ENCODE peak calls at places on chromosomes 16 and 17, in ten cellular contexts. G, J, E, Q, W, R, B, D, A and H are unnamed samples.

GRCh38 chr17:81249233-81250040 is 10.3 kb downstream of the NDUFAF8 start:
- DNase-seq in B (peak), R (no peak), E (no peak), A (no peak), D (no peak), J (no peak), G (no peak), W (no peak), Q (peak), H (no peak)

GRCh38 chr16:65576139-65576538 is 454.3 kb upstream of the CDH11 start:
- DNase-seq in Q (no peak), G (no peak), A (no peak), D (no peak), E (no peak), W (no peak), R (no peak), J (no peak), B (no peak), H (no peak)

GRCh38 chr17:44900894-44901293 is 1.6 kb upstream of the EFTUD2 start:
- DNase-seq in B (peak), J (peak), G (no peak), A (no peak), W (peak), R (no peak), Q (peak), E (no peak), D (peak), H (no peak)

GRCh38 chr17:37558299-37558698 is 50.9 kb downstream of the SYNRG start:
- DNase-seq in Q (no peak), B (no peak), A (no peak), D (no peak), G (no peak), E (no peak), J (no peak), R (no peak), W (no peak), H (no peak)

GRCh38 chr16:88467433-88468051 is 14.5 kb downstream of the ZFPM1 start:
- DNase-seq in J (no peak), B (no peak), R (no peak), W (no peak), E (no peak), Q (no peak), D (no peak), G (no peak), A (no peak), H (no peak)

GRCh38 chr17:63927464-63928171 is 4.5 kb downstream of the CD79B start:
- DNase-seq in A (no peak), G (no peak), W (no peak), J (no peak), Q (no peak), D (no peak), R (peak), B (no peak), E (no peak), H (no peak)

GRCh38 chr17:74840989-74841666 is 18.6 kb downstream of the GRIN2C start:
- DNase-seq in E (no peak), A (peak), J (peak), D (peak), G (no peak), R (no peak), B (peak), W (peak), Q (peak), H (peak)

GRCh38 chr17:75487351-75488070 is 27.8 kb downstream of the CASKIN2 start:
- DNase-seq in E (no peak), R (peak), Q (no peak), W (no peak), G (no peak), D (no peak), B (no peak), A (no peak), J (peak), H (peak)

GRCh38 chr17:75552847-75553552 is 27.5 kb downstream of the LLGL2 start:
- DNase-seq in J (no peak), G (no peak), B (no peak), W (no peak), E (no peak), Q (peak), D (no peak), R (no peak), A (no peak), H (no peak)

GRCh38 chr17:74037320-74037719 is 166.2 kb upstream of the RPL38 start:
- DNase-seq in A (no peak), J (no peak), W (no peak), G (no peak), D (no peak), R (no peak), Q (peak), B (peak), E (no peak), H (peak)

GRCh38 chr16:46843898-46844642 is 13.1 kb upstream of the C16orf87 start:
- DNase-seq in E (no peak), R (no peak), W (no peak), Q (no peak), J (no peak), G (no peak), A (no peak), B (no peak), D (no peak), H (no peak)

GRCh38 chr17:50699410-50699809 is 8.3 kb downstream of the ANKRD40 start:
- DNase-seq in Q (peak), B (no peak), G (no peak), E (no peak), D (no peak), R (no peak), W (peak), A (no peak), J (no peak), H (no peak)

GRCh38 chr17:61238455-61238933 is 161.1 kb upstream of the TBX2 start:
- DNase-seq in B (no peak), Q (peak), W (no peak), G (no peak), J (no peak), E (no peak), R (no peak), D (no peak), A (no peak), H (no peak)

GRCh38 chr16:86963600-86964575 is 353.3 kb downstream of the C16orf95 start:
- DNase-seq in A (no peak), R (no peak), E (no peak), B (no peak), J (no peak), Q (no peak), W (no peak), D (no peak), G (no peak), H (no peak)

GRCh38 chr16:49010396-49010795 is 271.2 kb downstream of the CBLN1 start:
- DNase-seq in R (no peak), J (no peak), D (peak), B (peak), W (no peak), A (no peak), Q (peak), E (no peak), G (no peak), H (no peak)

GRCh38 chr16:35559911-35560636 is 2100.7 kb downstream of the TP53TG3F start:
- DNase-seq in W (no peak), E (peak), R (no peak), D (no peak), Q (no peak), J (no peak), A (no peak), B (no peak), G (no peak), H (no peak)

GRCh38 chr17:1783834-1784611 is 22.2 kb downstream of the SERPINF1 start:
- DNase-seq in J (peak), W (peak), A (peak), E (peak), B (peak), Q (peak), D (peak), R (peak), G (peak), H (peak)

GRCh38 chr17:15896834-15897233 is 48.1 kb upstream of the ADORA2B start:
- DNase-seq in B (no peak), Q (no peak), J (no peak), R (no peak), W (no peak), A (no peak), G (no peak), D (no peak), E (no peak), H (no peak)

GRCh38 chr17:72646176-72646575 is 446.3 kb downstream of the SLC39A11 start:
- DNase-seq in B (no peak), A (no peak), Q (no peak), D (no peak), E (no peak), G (no peak), R (no peak), J (no peak), W (no peak), H (no peak)
- H3K4me3 ChIP-seq in B (no peak), A (no peak), Q (no peak), D (no peak), E (no peak), G (no peak), R (no peak), J (no peak), W (no peak), H (no peak)

GRCh38 chr17:17921192-17922082 is 50.8 kb downstream of the TOM1L2 start:
- DNase-seq in D (peak), B (peak), Q (peak), A (no peak), E (no peak), J (peak), G (no peak), W (peak), R (no peak), H (no peak)
- H3K4me3 ChIP-seq in D (no peak), B (no peak), Q (no peak), A (no peak), E (no peak), J (no peak), G (no peak), W (no peak), R (no peak), H (no peak)

GRCh38 chr17:7060165-7060890 is 16.4 kb upstream of the SLC16A11 start:
- DNase-seq in G (peak), Q (peak), D (peak), R (no peak), J (no peak), E (peak), W (no peak), B (peak), A (no peak), H (no peak)
- H3K4me3 ChIP-seq in G (no peak), Q (no peak), D (no peak), R (no peak), J (no peak), E (no peak), W (no peak), B (no peak), A (no peak), H (no peak)

GRCh38 chr17:76561799-76562268 is 22.0 kb downstream of the PRCD start:
- DNase-seq in J (no peak), E (no peak), A (no peak), G (no peak), D (peak), Q (peak), R (no peak), B (peak), W (no peak), H (no peak)

GRCh38 chr17:76558210-76559095 is 18.6 kb downstream of the PRCD start:
- DNase-seq in B (no peak), Q (peak), R (peak), G (no peak), W (no peak), A (no peak), J (no peak), E (peak), D (peak), H (no peak)

GRCh38 chr17:76560877-76561221 is 21.0 kb downstream of the PRCD start:
- DNase-seq in A (no peak), J (no peak), W (no peak), E (no peak), R (peak), D (no peak), Q (no peak), G (no peak), B (no peak), H (no peak)

GRCh38 chr17:76561332-76561731 is 21.5 kb downstream of the PRCD start:
- DNase-seq in W (no peak), E (no peak), R (peak), G (no peak), J (no peak), B (no peak), Q (no peak), D (no peak), A (no peak), H (no peak)

DNA sequence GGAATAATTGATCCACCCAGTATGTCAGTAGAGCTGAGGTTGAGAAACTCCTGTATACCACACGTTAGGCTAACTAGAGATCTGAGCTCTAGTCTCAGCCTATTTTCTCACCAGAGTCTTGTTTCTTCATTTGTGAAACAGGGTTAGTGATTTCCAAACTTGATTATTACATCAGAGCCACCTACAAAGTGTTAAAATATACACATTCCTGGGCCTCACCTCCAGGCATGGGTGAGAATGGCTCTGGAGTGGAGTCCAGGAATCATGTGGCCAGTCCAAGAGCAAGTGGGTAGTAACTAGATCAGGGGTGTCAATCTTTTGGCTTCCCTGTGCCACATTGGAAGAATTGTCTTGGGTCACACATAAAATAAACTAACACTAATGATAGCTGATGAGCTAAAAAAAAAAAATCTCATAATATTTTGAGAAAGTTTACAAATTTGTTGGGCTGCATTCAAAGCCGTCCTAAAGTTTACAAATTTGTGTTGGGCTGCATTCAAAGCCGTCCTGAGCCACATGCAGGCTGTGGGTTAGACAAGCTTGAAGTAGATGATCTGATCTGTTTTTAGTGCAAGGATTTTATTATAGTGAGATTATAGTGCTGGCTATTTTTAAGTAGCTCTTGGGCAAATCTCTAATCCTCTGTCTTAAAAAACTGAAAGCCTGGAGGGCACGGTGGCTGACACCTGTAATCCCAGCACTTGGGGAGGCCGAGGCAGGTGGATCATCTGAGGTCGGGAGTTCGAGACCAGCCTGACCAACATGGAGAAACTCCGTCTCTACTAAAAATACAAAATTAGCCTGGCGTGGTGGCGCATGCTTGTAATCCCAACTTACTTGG is 20.4 kb downstream of the PRCD start:
- DNase-seq in G (no peak), B (no peak), E (no peak), A (no peak), Q (no peak), R (peak), W (no peak), J (no peak), D (no peak), H (no peak)
- H3K4me3 ChIP-seq in G (peak), B (peak), E (peak), A (no peak), Q (no peak), R (peak), W (no peak), J (no peak), D (no peak), H (no peak)

GRCh38 chr17:34255841-34256240 is 756 bp downstream of the CCL2 start:
- DNase-seq in R (no peak), A (no peak), E (no peak), J (no peak), D (no peak), W (no peak), B (no peak), G (no peak), Q (no peak), H (no peak)
- H3K4me3 ChIP-seq in R (no peak), A (peak), E (no peak), J (peak), D (peak), W (peak), B (peak), G (peak), Q (peak), H (peak)

DNA sequence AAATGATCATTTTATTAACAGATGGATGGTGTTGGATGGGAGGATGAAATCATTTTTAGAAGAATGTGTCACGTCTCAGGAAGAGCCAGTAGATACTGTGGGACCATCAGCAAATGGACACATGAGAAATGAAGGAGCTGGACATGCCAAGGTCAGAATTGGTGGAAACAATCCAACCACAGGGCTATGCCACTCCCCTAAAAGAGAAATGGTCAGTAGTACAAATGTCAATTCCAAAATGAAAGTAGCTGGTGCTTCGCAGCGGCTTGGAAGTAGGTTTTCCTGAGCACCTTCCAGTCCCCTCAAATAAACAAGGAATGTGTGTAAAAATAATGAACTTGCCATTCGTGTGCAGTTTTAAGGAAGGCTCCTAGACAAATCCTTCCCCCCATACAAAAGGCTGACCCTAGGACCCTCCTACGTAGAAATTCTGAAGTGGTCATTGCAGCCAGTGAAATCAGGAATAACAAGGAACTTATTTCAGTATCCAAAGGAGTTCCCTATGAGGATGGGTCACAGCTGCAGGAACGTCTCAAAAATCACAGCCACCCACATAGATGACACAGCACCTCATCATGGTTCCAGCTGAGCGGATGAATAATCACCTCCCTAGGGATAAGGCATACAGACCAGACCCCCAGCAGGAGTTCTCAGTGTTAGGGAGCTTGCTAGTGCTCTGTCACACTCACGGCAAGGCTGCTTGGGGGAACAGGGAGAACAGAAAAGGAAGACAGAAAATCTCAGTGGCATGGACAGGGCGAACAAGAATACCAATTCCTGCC is 239.2 kb downstream of the HS3ST3A1 start:
- DNase-seq in G (no peak), J (no peak), Q (peak), A (no peak), W (no peak), B (peak), R (no peak), E (no peak), D (peak), H (no peak)
- H3K4me3 ChIP-seq in G (no peak), J (no peak), Q (peak), A (no peak), W (peak), B (peak), R (no peak), E (no peak), D (peak), H (no peak)

DNA sequence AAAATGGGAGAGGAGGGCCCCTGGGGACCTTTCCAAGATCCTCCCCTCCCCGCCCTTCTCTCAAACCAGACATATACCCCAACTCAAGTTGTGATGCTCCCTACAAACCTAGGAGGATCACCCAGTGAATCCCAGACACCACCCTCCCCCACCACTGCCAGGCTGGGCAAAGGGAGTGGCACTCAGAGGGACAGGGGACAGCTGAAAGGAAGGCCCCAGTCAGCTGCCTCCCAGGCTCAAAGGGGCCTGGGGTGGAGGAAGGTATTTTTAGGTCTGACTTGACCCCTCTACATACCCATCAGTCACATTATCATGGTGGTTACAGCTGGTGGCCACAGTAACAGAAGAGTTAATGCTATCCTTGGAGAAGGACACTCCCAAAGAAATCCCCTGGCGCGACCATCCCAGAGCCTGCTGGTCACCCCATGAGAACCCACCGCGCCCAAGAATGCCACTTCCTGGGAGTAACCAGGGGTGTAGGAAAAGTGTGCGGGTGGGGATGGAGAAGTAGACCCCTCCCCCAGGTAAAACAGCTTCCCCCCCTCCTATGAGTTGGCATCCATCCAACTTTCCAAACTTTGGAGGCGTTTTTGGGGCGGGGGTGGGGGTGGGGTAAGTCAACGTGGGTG is 1.2 kb downstream of the CACNB1 start:
- DNase-seq in B (no peak), R (no peak), J (no peak), D (no peak), E (peak), G (no peak), Q (no peak), A (no peak), W (no peak), H (peak)
- H3K4me3 ChIP-seq in B (peak), R (peak), J (peak), D (peak), E (peak), G (peak), Q (peak), A (peak), W (peak), H (peak)

GRCh38 chr17:29563816-29564215 is 3.0 kb downstream of the ABHD15 start:
- DNase-seq in Q (no peak), G (peak), R (no peak), W (peak), D (no peak), J (no peak), B (no peak), A (no peak), E (peak), H (no peak)
- H3K4me3 ChIP-seq in Q (no peak), G (no peak), R (no peak), W (no peak), D (no peak), J (no peak), B (no peak), A (no peak), E (no peak), H (no peak)